ENCODE peak calls at places on chromosomes 3 and 15, in five cellular contexts. L is ecto neural progenitor cell, E is H7, D is A172, A is fibroblast of lung. B is an unnamed sample.

GRCh38 chr3:32340039-32340438 is 51.6 kb upstream of the CMTM7 start:
- DNase-seq in L (no peak), A (peak), D (peak), E (peak), B (peak)

GRCh38 chr3:156676467-156677119 is 2.2 kb downstream of the TIPARP start:
- DNase-seq in L (no peak), E (no peak), D (peak), A (no peak), B (no peak)

GRCh38 chr3:169327969-169328368 is 335.5 kb downstream of the MECOM start:
- DNase-seq in A (no peak), E (no peak), D (no peak), L (no peak), B (no peak)

GRCh38 chr15:63709365-63709764 is 112.2 kb downstream of the FBXL22 start:
- DNase-seq in A (no peak), D (no peak), L (no peak), E (no peak), B (no peak)

GRCh38 chr3:66469220-66469640 is 31.6 kb downstream of the LRIG1 start:
- DNase-seq in A (peak), L (no peak), E (no peak), D (no peak), B (no peak)

GRCh38 chr3:11077466-11077865 is 76.8 kb upstream of the HRH1 start:
- DNase-seq in A (peak), E (no peak), D (peak), L (no peak), B (no peak)

GRCh38 chr3:22474706-22475470 is 723.9 kb upstream of the ZNF385D start:
- DNase-seq in A (peak), D (peak), E (no peak), L (no peak), B (no peak)

GRCh38 chr3:14773691-14774128 is 45.1 kb upstream of the FGD5 start:
- DNase-seq in L (peak), A (no peak), D (no peak), E (peak), B (no peak)

GRCh38 chr3:105620236-105620635 is 248.6 kb downstream of the CBLB start:
- DNase-seq in A (no peak), L (no peak), E (no peak), D (no peak), B (no peak)

GRCh38 chr15:69305204-69305931 is 6.7 kb downstream of the PAQR5 start:
- DNase-seq in E (no peak), D (peak), A (peak), L (no peak), B (no peak)

GRCh38 chr3:16885588-16885903 is 791 bp downstream of the PLCL2 start:
- DNase-seq in L (no peak), D (no peak), E (no peak), A (peak), B (no peak)

GRCh38 chr15:36498401-36498800 is 81.0 kb upstream of the CDIN1 start:
- DNase-seq in D (no peak), E (no peak), A (peak), L (no peak), B (no peak)

GRCh38 chr3:45105855-45106655 is 40.1 kb downstream of the CDCP1 start:
- DNase-seq in D (peak), A (peak), L (no peak), E (no peak), B (no peak)

GRCh38 chr3:62558549-62559112 is 185.3 kb upstream of the FEZF2 start:
- DNase-seq in L (peak), D (peak), E (peak), A (peak), B (no peak)

GRCh38 chr15:25718597-25718996 is 144.5 kb downstream of the ATP10A start:
- DNase-seq in E (no peak), L (no peak), D (no peak), A (no peak), B (no peak)

GRCh38 chr3:150721285-150722130 is 17.8 kb upstream of the ERICH6 start:
- DNase-seq in D (peak), L (no peak), E (peak), A (peak), B (peak)

GRCh38 chr3:169675091-169675490 is 11.6 kb upstream of the MECOM start:
- DNase-seq in E (no peak), A (no peak), L (no peak), D (no peak), B (no peak)

GRCh38 chr15:75231836-75232235 is 26.3 kb upstream of the GOLGA6C start:
- DNase-seq in A (no peak), E (peak), D (no peak), L (no peak), B (no peak)

GRCh38 chr3:149174901-149175300 is 45.5 kb downstream of the HPS3 start:
- DNase-seq in A (no peak), D (no peak), L (no peak), E (no peak), B (no peak)

GRCh38 chr3:29463306-29463705 is 182.4 kb downstream of the RBMS3 start:
- DNase-seq in D (no peak), L (no peak), E (no peak), A (no peak), B (no peak)

GRCh38 chr3:187210555-187211327 is 13.5 kb downstream of the RTP1 start:
- DNase-seq in E (peak), L (no peak), A (no peak), D (peak), B (no peak)

GRCh38 chr15:66036859-66037258 is 167.6 kb downstream of the RAB11A start:
- DNase-seq in A (no peak), E (no peak), L (no peak), D (no peak), B (no peak)

GRCh38 chr15:71596672-71597071 is 213.7 kb upstream of the NR2E3 start:
- DNase-seq in E (peak), L (no peak), D (no peak), A (peak), B (no peak)

GRCh38 chr3:48685603-48686511 is at the start of gene NCKIPSD:
- DNase-seq in A (peak), E (peak), D (peak), L (peak), B (peak)

GRCh38 chr15:90004671-90005070 is 3.5 kb downstream of the ZNF710 start:
- DNase-seq in D (peak), L (no peak), A (peak), E (no peak), B (no peak)

GRCh38 chr3:38763569-38763968 is 52.4 kb downstream of the SCN10A start:
- DNase-seq in A (no peak), D (no peak), L (no peak), E (peak), B (no peak)

GRCh38 chr3:185335799-185336198 is 27.1 kb upstream of the MAP3K13 start:
- DNase-seq in E (no peak), D (peak), A (no peak), L (no peak), B (no peak)

GRCh38 chr3:131216801-131217200 is 164.8 kb upstream of the NUDT16 start:
- DNase-seq in E (peak), L (no peak), A (peak), D (peak), B (no peak)

GRCh38 chr3:188272481-188273372 is 118.8 kb downstream of the LPP start:
- DNase-seq in E (no peak), L (no peak), D (peak), A (peak), B (no peak)

GRCh38 chr3:65439641-65440040 is 599.1 kb downstream of the MAGI1 start:
- DNase-seq in D (peak), L (peak), E (peak), A (peak), B (peak)

GRCh38 chr15:69414702-69415161 is 583 bp downstream of the KIF23 start:
- DNase-seq in L (peak), D (peak), A (peak), E (peak), B (no peak)

GRCh38 chr15:61521961-61522360 is 292.9 kb upstream of the RORA start:
- DNase-seq in E (no peak), D (no peak), A (no peak), L (no peak), B (no peak)